ENCODE peak calls at places on chromosomes 2 and 18, in six cellular contexts. Z is OCI-LY7, Y is MM.1S, T is AG04449, E is GM12865, X is AG09309. O is an unnamed sample.

GRCh38 chr2:23537991-23538390 is 153.0 kb downstream of the KLHL29 start:
- DNase-seq in E (no peak), X (no peak), T (no peak), Y (no peak), Z (no peak), O (no peak)

GRCh38 chr2:153163055-153163454 is 315.5 kb downstream of the RPRM start:
- DNase-seq in E (peak), T (no peak), Z (peak), Y (peak), X (no peak), O (peak)

GRCh38 chr2:10501980-10502802 is 54.1 kb upstream of the ODC1 start:
- DNase-seq in T (no peak), E (no peak), Z (no peak), Y (no peak), X (no peak), O (no peak)

GRCh38 chr2:28624798-28625701 is 126.6 kb upstream of the PPP1CB start:
- DNase-seq in X (no peak), T (no peak), Z (no peak), Y (no peak), E (peak), O (peak)

GRCh38 chr2:158936978-158937377 is 31.5 kb upstream of the TANC1 start:
- DNase-seq in E (no peak), X (peak), T (no peak), Y (no peak), Z (no peak), O (no peak)

GRCh38 chr2:85796549-85797262 is 42.9 kb downstream of the ATOH8 start:
- DNase-seq in Y (no peak), X (no peak), E (no peak), Z (no peak), T (no peak), O (no peak)

GRCh38 chr2:64203131-64204005 is 59.1 kb upstream of the PELI1 start:
- DNase-seq in T (no peak), E (peak), Z (no peak), Y (peak), X (no peak), O (no peak)

GRCh38 chr2:158482594-158482993 is 25.8 kb downstream of the PKP4 start:
- DNase-seq in Y (no peak), T (no peak), E (no peak), X (no peak), Z (no peak), O (no peak)

GRCh38 chr2:202982779-202983491 is 31.7 kb upstream of the NBEAL1 start:
- DNase-seq in Z (no peak), E (no peak), Y (no peak), T (no peak), X (no peak), O (no peak)

GRCh38 chr2:98445708-98446577 is 1.3 kb downstream of the INPP4A start:
- DNase-seq in E (peak), X (no peak), Z (peak), T (no peak), Y (peak), O (no peak)

GRCh38 chr2:46831037-46831868 is 84.4 kb downstream of the MCFD2 start:
- DNase-seq in Y (no peak), X (peak), Z (no peak), T (peak), E (no peak), O (no peak)

GRCh38 chr2:52805901-52806410 is 961.6 kb upstream of the CHAC2 start:
- DNase-seq in E (no peak), T (no peak), Y (no peak), Z (no peak), X (no peak), O (no peak)

DNA sequence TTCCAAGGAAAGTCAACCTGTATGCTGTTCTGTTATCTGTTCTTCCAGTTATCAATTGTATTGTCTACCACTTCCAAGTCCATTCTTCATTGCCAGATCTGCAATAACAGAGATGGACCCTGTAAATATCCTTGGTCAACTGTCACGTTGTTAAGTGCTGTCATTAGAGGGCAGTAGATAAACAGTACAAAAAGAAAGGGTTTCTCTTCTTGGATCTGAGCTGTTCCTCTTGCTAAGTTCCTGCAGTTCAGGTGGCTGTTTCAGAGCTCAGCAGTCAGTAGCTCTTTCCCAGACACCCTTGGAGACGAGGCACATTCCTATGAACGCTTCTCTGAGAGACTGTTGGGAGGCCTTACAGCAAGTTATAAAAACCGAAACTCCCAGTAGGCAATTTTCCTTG is 957.1 kb upstream of the CHAC2 start:
- DNase-seq in E (peak), Y (peak), X (no peak), Z (no peak), T (no peak), O (peak)
- TF ChIP-seq CTCF in E (peak), Y (peak), X (no peak), Z (peak), T (no peak), O (peak)

GRCh38 chr2:177484396-177484795 is 91.8 kb downstream of the AGPS start:
- DNase-seq in Y (no peak), Z (no peak), T (no peak), X (no peak), E (no peak), O (no peak)
- TF ChIP-seq CTCF in Y (no peak), Z (no peak), T (no peak), X (no peak), E (no peak), O (no peak)

GRCh38 chr18:66048404-66048803 is 297.6 kb downstream of the CDH7 start:
- DNase-seq in T (no peak), Z (no peak), E (no peak), X (no peak), Y (no peak), O (no peak)

GRCh38 chr18:66043009-66043408 is 292.2 kb downstream of the CDH7 start:
- DNase-seq in Y (no peak), T (no peak), E (no peak), X (no peak), Z (no peak), O (no peak)

GRCh38 chr18:66046025-66046602 is 295.3 kb downstream of the CDH7 start:
- DNase-seq in Y (peak), X (no peak), Z (no peak), E (no peak), T (no peak), O (no peak)
- TF ChIP-seq CTCF in Y (peak), X (no peak), Z (no peak), E (no peak), T (no peak), O (no peak)

GRCh38 chr18:5237723-5238370 is 40.8 kb upstream of the AKAIN1 start:
- DNase-seq in E (peak), Y (peak), T (peak), X (peak), Z (peak), O (peak)
- TF ChIP-seq CTCF in E (no peak), Y (no peak), T (no peak), X (peak), Z (peak), O (no peak)

GRCh38 chr2:211498551-211499205 is 942.3 kb downstream of the CPS1 start:
- DNase-seq in Y (no peak), T (no peak), Z (no peak), E (no peak), X (no peak), O (no peak)

GRCh38 chr2:211503198-211503597 is 946.8 kb downstream of the CPS1 start:
- DNase-seq in Y (no peak), E (no peak), Z (no peak), X (no peak), T (no peak), O (no peak)

DNA sequence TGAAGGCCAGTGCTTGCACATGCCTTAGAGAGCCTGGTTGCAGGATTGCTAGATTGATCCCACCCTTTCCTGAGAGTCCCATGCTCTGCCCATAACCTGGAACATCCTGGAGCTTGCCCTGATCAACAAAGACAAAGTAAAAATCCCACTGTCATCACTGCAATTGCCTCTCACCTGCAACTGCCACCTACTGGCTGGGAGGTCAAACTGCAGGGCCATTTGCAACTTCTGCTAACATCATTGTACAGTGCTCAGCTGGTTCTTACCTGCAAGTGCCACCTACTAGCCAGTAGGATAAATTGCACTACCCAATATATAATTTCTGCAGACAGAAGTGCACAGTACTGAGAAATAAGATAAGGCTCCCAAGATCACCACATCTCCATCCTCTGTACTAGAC is 947.5 kb downstream of the CPS1 start:
- DNase-seq in T (no peak), X (no peak), Z (peak), Y (no peak), E (peak), O (no peak)
- TF ChIP-seq CTCF in T (no peak), X (no peak), Z (peak), Y (peak), E (peak), O (no peak)

GRCh38 chr2:174328309-174329156 is 6.2 kb upstream of the SP9 start:
- DNase-seq in Z (no peak), X (no peak), Y (no peak), E (no peak), T (no peak), O (no peak)
- TF ChIP-seq CTCF in Z (no peak), X (no peak), Y (no peak), E (no peak), T (no peak), O (no peak)

GRCh38 chr18:76806301-76806700 is 16.1 kb upstream of the ZNF236 start:
- DNase-seq in Y (no peak), Z (no peak), X (no peak), E (no peak), T (no peak), O (no peak)

GRCh38 chr18:76803413-76803812 is 18.9 kb upstream of the ZNF236 start:
- DNase-seq in T (no peak), Y (no peak), X (no peak), E (no peak), Z (no peak), O (no peak)

GRCh38 chr18:76803814-76804213 is 18.5 kb upstream of the ZNF236 start:
- DNase-seq in X (no peak), T (no peak), E (peak), Y (peak), Z (peak), O (peak)

GRCh38 chr18:76808561-76808960 is 13.8 kb upstream of the ZNF236 start:
- DNase-seq in E (no peak), X (no peak), Z (no peak), T (no peak), Y (no peak), O (no peak)

DNA sequence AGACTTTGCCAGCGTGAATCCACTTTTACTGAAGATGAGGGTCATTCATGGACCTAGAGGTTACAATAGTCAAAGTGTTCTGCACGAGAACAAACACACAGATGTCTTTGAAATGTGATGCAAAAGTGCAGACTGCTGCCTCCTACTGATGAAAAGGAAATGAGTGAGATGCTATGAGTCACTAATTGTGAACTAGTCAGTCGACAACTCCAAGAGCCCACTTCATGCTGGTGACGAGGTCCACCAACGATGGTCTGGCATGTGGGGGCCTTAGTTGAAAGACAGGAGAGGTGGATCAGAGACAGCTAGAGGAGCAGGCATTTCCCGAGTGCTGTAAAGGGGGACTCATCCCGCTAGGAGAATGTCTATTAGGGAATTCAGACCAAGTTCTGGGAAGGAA is 17.1 kb upstream of the ZNF236 start:
- DNase-seq in T (no peak), E (no peak), Y (no peak), Z (no peak), X (no peak), O (no peak)
- TF ChIP-seq CTCF in T (no peak), E (no peak), Y (no peak), Z (peak), X (peak), O (peak)

DNA sequence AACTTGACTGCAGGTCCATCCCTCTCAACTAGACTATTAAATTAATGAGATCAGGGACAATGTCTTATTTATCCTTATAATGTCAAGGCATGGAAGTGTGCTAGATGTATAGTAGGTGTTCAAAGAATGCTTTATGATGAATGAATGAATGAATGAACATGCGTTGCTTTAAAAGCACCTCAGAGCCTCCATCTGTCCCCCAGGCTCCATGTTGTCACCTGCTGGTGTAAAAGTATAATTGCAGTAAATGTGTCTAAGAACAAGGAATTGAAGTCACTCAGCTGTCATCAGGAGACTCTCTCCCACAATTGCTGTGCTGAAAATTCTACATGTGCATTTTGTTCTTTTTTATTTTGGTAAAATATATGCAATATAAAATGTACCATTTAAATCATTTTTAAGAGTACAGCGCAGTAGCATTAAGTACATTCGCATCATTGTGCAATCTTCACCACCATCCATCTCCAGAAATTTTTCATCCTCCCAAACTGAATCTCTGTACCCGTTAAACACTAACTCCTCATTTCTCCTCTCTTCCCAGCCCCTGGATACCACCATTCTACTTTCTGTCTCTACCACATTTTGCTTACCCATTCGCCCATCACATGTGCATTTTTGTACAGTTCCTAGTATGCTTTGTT is 52.6 kb downstream of the GNAL start:
- DNase-seq in Y (peak), E (peak), T (no peak), Z (peak), X (no peak), O (peak)
- TF ChIP-seq CTCF in Y (peak), E (peak), T (peak), Z (peak), X (peak), O (peak)

O was measured in GM10248.